ENCODE peak calls at places on chromosomes 1 and 21, in eight cellular contexts. R is BE2C; N is colonic mucosa; B is tibial nerve; Z is endodermal cell; E is stimulated activated naive CD4-positive, alpha-beta T cell treated with Interleukin-2 at 50 U/mL for 16 hours; V is left ventricle myocardium superior; L is EL. I is an unnamed sample.

GRCh38 chr1:214525535-214526019 is 25.8 kb downstream of the PTPN14 start:
- DNase-seq in R (no peak), N (no peak), B (no peak), Z (no peak), E (no peak), V (no peak), L (peak), I (peak)

GRCh38 chr1:33460947-33461629 is 11.4 kb upstream of the ZSCAN20 start:
- DNase-seq in R (no peak), N (no peak), B (no peak), Z (no peak), E (no peak), V (peak), L (no peak), I (no peak)

GRCh38 chr1:109011335-109011734 is 30.6 kb downstream of the WDR47 start:
- DNase-seq in R (no peak), N (no peak), B (no peak), Z (no peak), E (no peak), V (no peak), L (no peak), I (no peak)

GRCh38 chr1:54109131-54110105 is 43.4 kb downstream of the CDCP2 start:
- DNase-seq in R (no peak), N (no peak), B (no peak), Z (no peak), E (no peak), V (no peak), L (no peak), I (no peak)

GRCh38 chr1:235295902-235296350 is 32.1 kb downstream of the ARID4B start:
- DNase-seq in R (no peak), N (no peak), B (no peak), Z (no peak), E (no peak), V (no peak), L (peak), I (peak)

GRCh38 chr1:156836041-156836654 is 19.5 kb upstream of the SH2D2A start:
- DNase-seq in R (no peak), N (no peak), B (no peak), Z (no peak), E (peak), V (no peak), L (no peak), I (no peak)

GRCh38 chr1:192703283-192704206 is 67.6 kb downstream of the RGS13 start:
- DNase-seq in R (no peak), N (no peak), B (no peak), Z (no peak), E (no peak), V (no peak), L (no peak), I (no peak)

GRCh38 chr1:54121482-54122130 is 31.2 kb downstream of the CDCP2 start:
- DNase-seq in R (peak), N (peak), B (peak), Z (peak), E (peak), V (peak), L (peak), I (peak)

GRCh38 chr1:202565890-202566289 is 144.4 kb downstream of the SYT2 start:
- DNase-seq in R (no peak), N (no peak), B (no peak), Z (no peak), E (no peak), V (no peak), L (no peak), I (no peak)

GRCh38 chr1:74822851-74823443 is 90.0 kb downstream of the TYW3 start:
- DNase-seq in R (no peak), N (no peak), B (no peak), Z (no peak), E (no peak), V (no peak), L (no peak), I (no peak)

GRCh38 chr1:172935062-172935592 is 115.6 kb downstream of the TNFSF18 start:
- DNase-seq in R (no peak), N (no peak), B (no peak), Z (no peak), E (no peak), V (no peak), L (no peak), I (peak)

GRCh38 chr1:54803761-54804470 is 2.8 kb upstream of the TTC22 start:
- DNase-seq in R (no peak), N (peak), B (no peak), Z (peak), E (no peak), V (no peak), L (peak), I (peak)

GRCh38 chr1:61043010-61043820 is 39.1 kb upstream of the NFIA start:
- DNase-seq in R (peak), N (peak), B (peak), Z (peak), E (peak), V (peak), L (peak), I (peak)

GRCh38 chr1:24929876-24930702 is at the start of gene RUNX3:
- DNase-seq in R (no peak), N (peak), B (no peak), Z (peak), E (peak), V (peak), L (peak), I (no peak)

GRCh38 chr1:174912243-174912642 is 87.5 kb upstream of the CACYBP start:
- DNase-seq in R (no peak), N (no peak), B (no peak), Z (no peak), E (peak), V (no peak), L (no peak), I (no peak)

GRCh38 chr21:40846566-40847411 is at the start of gene DSCAM:
- DNase-seq in R (no peak), N (no peak), B (no peak), Z (peak), E (no peak), V (no peak), L (no peak), I (no peak)

GRCh38 chr1:116574581-116575291 is 3.9 kb upstream of the CD58 start:
- DNase-seq in R (peak), N (peak), B (peak), Z (peak), E (peak), V (peak), L (peak), I (peak)